ENCODE peak calls at places on chromosomes 13 and 19, in seven cellular contexts. O is breast epithelium, I is SK-N-SH, W is sigmoid colon, L is suprapubic skin, A is transverse colon, V is Panc1. B is an unnamed sample.

GRCh38 chr13:30736921-30737320 is 1.6 kb downstream of the ALOX5AP start:
- DNase-seq in O (no peak), I (no peak), W (no peak), L (peak; percentile 49), A (no peak), V (no peak), B (no peak)

GRCh38 chr19:29833614-29834261 is 21.9 kb downstream of the CCNE1 start:
- DNase-seq in O (no peak), I (no peak), W (no peak), L (no peak), A (no peak), V (no peak), B (no peak)

GRCh38 chr13:36134632-36135031 is 3.5 kb upstream of the DCLK1 start:
- DNase-seq in O (no peak), I (no peak), W (no peak), L (no peak), A (no peak), V (no peak), B (no peak)

GRCh38 chr19:10316229-10317044 is 622 bp upstream of the FDX2 start:
- DNase-seq in O (no peak), I (peak; percentile 88), W (no peak), L (no peak), A (no peak), V (no peak), B (no peak)

GRCh38 chr13:93151277-93151676 is 75.3 kb upstream of the GPC6 start:
- DNase-seq in O (no peak), I (no peak), W (no peak), L (no peak), A (no peak), V (no peak), B (no peak)

GRCh38 chr19:29576043-29576442 is 30.0 kb upstream of the POP4 start:
- DNase-seq in O (no peak), I (no peak), W (no peak), L (peak; percentile 24), A (no peak), V (no peak), B (no peak)

GRCh38 chr13:85586422-85586831 is 212.8 kb downstream of the SLITRK6 start:
- DNase-seq in O (no peak), I (no peak), W (no peak), L (no peak), A (no peak), V (no peak), B (no peak)

GRCh38 chr13:102584423-102584822 is 12.4 kb upstream of the TPP2 start:
- DNase-seq in O (no peak), I (no peak), W (no peak), L (no peak), A (no peak), V (no peak), B (no peak)

GRCh38 chr19:44455100-44455499 is 6.8 kb upstream of the ZNF229 start:
- DNase-seq in O (no peak), I (no peak), W (no peak), L (no peak), A (no peak), V (no peak), B (no peak)

GRCh38 chr19:44447864-44448674 is at the start of gene ZNF229:
- DNase-seq in O (peak; percentile 78), I (peak; percentile 87), W (peak; percentile 92), L (no peak), A (peak; percentile 72), V (peak; percentile 73), B (peak; percentile 91)

GRCh38 chr19:44451687-44452086 is 3.4 kb upstream of the ZNF229 start:
- DNase-seq in O (no peak), I (no peak), W (no peak), L (no peak), A (no peak), V (no peak), B (no peak)

GRCh38 chr19:44452367-44452766 is 4.1 kb upstream of the ZNF229 start:
- DNase-seq in O (no peak), I (no peak), W (no peak), L (no peak), A (no peak), V (no peak), B (no peak)
- H3K9me3 ChIP-seq in O (peaks cover 45% of the 10 kb centered on the region), I (peaks cover 8% of the 10 kb centered on the region), W (peaks cover 7% of the 10 kb centered on the region), L (peaks cover 54% of the 10 kb centered on the region), A (peaks cover 27% of the 10 kb centered on the region), V (no peaks in the 10 kb centered on the region), B (no peaks in the 10 kb centered on the region)

GRCh38 chr13:74063533-74064100 is 70.6 kb downstream of the KLF12 start:
- DNase-seq in O (no peak), I (no peak), W (no peak), L (no peak), A (no peak), V (no peak), B (no peak)

GRCh38 chr13:74064805-74065204 is 69.4 kb downstream of the KLF12 start:
- DNase-seq in O (no peak), I (no peak), W (no peak), L (no peak), A (no peak), V (no peak), B (no peak)

GRCh38 chr13:74066937-74067336 is 67.3 kb downstream of the KLF12 start:
- DNase-seq in O (no peak), I (no peak), W (no peak), L (no peak), A (no peak), V (no peak), B (no peak)

GRCh38 chr13:74061939-74062595 is 72.1 kb downstream of the KLF12 start:
- DNase-seq in O (no peak), I (peak; percentile 19), W (no peak), L (no peak), A (no peak), V (no peak), B (no peak)

DNA sequence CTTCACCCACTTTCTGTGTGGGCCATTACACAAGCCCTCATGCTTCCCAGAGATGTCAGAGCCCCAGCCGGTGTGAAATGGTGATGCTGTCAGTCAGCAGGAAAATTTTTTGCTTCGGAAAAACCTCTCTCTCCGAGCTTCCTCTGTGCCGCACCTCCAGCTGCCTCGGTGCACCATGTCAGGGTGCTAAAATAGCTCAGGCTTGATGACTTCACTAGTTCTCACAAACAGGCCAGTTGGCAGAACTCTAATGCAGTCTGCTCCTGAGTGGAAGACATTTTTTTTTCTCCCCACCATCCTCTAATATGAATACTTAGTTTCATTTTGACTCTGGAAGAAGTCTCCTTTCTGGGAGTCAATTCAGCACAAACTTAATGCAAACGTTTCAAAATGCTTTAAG is 71.3 kb downstream of the KLF12 start:
- DNase-seq in O (no peak), I (no peak), W (peak; percentile 82), L (no peak), A (peak; percentile 23), V (no peak), B (peak; percentile 78)
- TF ChIP-seq POLR2AphosphoS5 in O (no peak), I (no peak), W (peak; percentile 56), L (no peak), A (no peak), V (no peak), B (peak; percentile 28)

DNA sequence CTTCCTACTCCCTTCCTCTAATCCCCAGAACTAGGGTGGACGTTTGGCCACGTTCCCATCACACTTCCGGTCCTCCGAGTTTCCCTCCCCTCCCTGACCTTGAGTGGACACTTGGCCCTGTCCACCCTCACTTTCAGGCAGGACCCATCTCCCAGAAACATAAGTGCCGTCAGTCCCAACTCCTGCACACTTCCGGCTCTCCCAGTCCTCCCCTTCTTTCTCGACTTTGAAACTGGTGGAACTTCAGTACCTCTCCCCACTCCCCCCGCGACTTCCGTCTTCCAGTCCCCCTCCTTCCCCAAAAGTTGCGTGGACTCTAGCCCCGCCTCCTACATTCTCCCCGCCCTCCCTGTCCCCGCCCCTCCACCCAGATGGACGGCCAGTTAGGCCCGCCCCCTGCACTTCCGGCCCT is 278 bp upstream of the ZNF274 start:
- DNase-seq in O (no peak), I (peak; percentile 90), W (no peak), L (no peak), A (no peak), V (no peak), B (no peak)
- H3K9me3 ChIP-seq in O (peaks cover 95% of the 10 kb centered on the region), I (peaks cover 10% of the 10 kb centered on the region), W (peaks cover 79% of the 10 kb centered on the region), L (peaks cover 57% of the 10 kb centered on the region), A (peaks cover 85% of the 10 kb centered on the region), V (peaks cover 63% of the 10 kb centered on the region), B (peaks cover 92% of the 10 kb centered on the region)

DNA sequence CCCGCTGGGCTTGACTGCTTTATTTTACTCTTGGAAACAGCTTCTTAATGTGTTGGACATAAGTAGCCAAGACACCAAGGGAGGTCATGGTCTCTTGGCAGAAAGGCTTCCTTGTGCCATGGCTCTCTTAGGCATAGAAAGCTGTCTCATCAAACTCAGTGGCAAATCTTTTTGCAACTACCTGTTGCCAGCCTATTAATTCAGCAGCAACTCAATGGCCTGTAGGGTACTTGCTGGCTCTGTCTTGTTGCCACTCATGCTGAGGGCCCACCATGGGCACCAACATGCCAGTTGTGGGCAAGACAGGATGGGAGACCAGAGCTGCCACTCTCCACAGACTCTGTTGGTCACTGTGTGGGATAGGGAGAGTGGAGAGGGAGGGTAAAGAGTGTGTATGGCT is 1209.4 kb downstream of the UQCRFS1 start:
- DNase-seq in O (no peak), I (no peak), W (no peak), L (no peak), A (no peak), V (no peak), B (no peak)
- TF ChIP-seq POLR2AphosphoS5 in O (no peak), I (no peak), W (no peak), L (no peak), A (no peak), V (no peak), B (no peak)

B was measured in spleen.